ENCODE peak calls at places on chromosomes 3 and 15, in four cellular contexts. W is activated CD4-positive, alpha-beta memory T cell treated with anti-CD3 and anti-CD28 coated beads, Interleukin-2, amount 10 ng/mL, durations not matched to agents 7 days and 5 days; Z is AG10803; A is stimulated activated naive B cell treated with anti-CD40 and anti-IgM and Interleukin-4, amounts not matched to agents 10 μg/mL and 1 μg/mL and 100 μg/mL, for 72 hours. U is an unnamed sample.

GRCh38 chr3:11140054-11140712 is 14.1 kb upstream of the HRH1 start:
- DNase-seq in W (peak), Z (no peak), A (peak), U (no peak)

GRCh38 chr3:181250714-181251113 is 261.2 kb upstream of the DNAJC19 start:
- DNase-seq in W (no peak), Z (no peak), A (no peak), U (no peak)

GRCh38 chr3:85148056-85148455 is 189.3 kb downstream of the CADM2 start:
- DNase-seq in W (no peak), Z (no peak), A (no peak), U (no peak)

GRCh38 chr3:24683090-24683489 is 188.4 kb upstream of the THRB start:
- DNase-seq in W (no peak), Z (peak), A (no peak), U (no peak)

GRCh38 chr15:75790631-75791336 is 52.5 kb upstream of the UBE2Q2 start:
- DNase-seq in W (no peak), Z (no peak), A (no peak), U (no peak)

GRCh38 chr3:78994174-78995027 is 773.4 kb downstream of the ROBO1 start:
- DNase-seq in W (no peak), Z (no peak), A (no peak), U (no peak)

GRCh38 chr15:68298882-68299381 is 21.4 kb downstream of the FEM1B start:
- DNase-seq in W (no peak), Z (no peak), A (peak), U (peak)

GRCh38 chr15:37941779-37942178 is 7.3 kb downstream of the TMCO5A start:
- DNase-seq in W (no peak), Z (no peak), A (no peak), U (no peak)

GRCh38 chr3:42654331-42655201 is 1.1 kb downstream of the ZBTB47 start:
- DNase-seq in W (no peak), Z (peak), A (no peak), U (no peak)

GRCh38 chr3:59425371-59425770 is 375.5 kb upstream of the CFAP20DC start:
- DNase-seq in W (no peak), Z (peak), A (no peak), U (no peak)

GRCh38 chr3:117955196-117955595 is 1079.5 kb downstream of the IGSF11 start:
- DNase-seq in W (no peak), Z (no peak), A (no peak), U (no peak)

GRCh38 chr15:63166219-63166618 is 8.9 kb upstream of the RPS27L start:
- DNase-seq in W (no peak), Z (peak), A (no peak), U (no peak)

GRCh38 chr15:89307791-89308190 is 26.8 kb downstream of the POLG start:
- DNase-seq in W (no peak), Z (peak), A (no peak), U (no peak)

GRCh38 chr15:64044315-64045105 is 1.8 kb downstream of the DAPK2 start:
- DNase-seq in W (no peak), Z (no peak), A (peak), U (no peak)

GRCh38 chr3:110077093-110077492 is 739.7 kb upstream of the DPPA4 start:
- DNase-seq in W (no peak), Z (no peak), A (no peak), U (no peak)

GRCh38 chr15:29140475-29141172 is 129.0 kb downstream of the NSMCE3 start:
- DNase-seq in W (no peak), Z (no peak), A (no peak), U (no peak)

GRCh38 chr15:57320543-57321220 is 55.6 kb upstream of the CGNL1 start:
- DNase-seq in W (no peak), Z (peak), A (no peak), U (no peak)

GRCh38 chr3:87595798-87596197 is 319.4 kb upstream of the POU1F1 start:
- DNase-seq in W (no peak), Z (no peak), A (no peak), U (no peak)

U was measured in activated CD4-positive, CD25-positive, alpha-beta regulatory T cell treated with anti-CD3 and anti-CD28 coated beads, Interleukin-2, amount 50 U/mL, for 72 hours.